ENCODE peak calls at places on chromosomes 6 and 20, in six cellular contexts. X is AG09319, B is A172, Q is caudate nucleus, K is BJ, G is T-helper 2 cell. V is an unnamed sample.

GRCh38 chr6:118263929-118264486 is 284.1 kb upstream of the PLN start:
- DNase-seq in G (no peak), Q (no peak), K (no peak), X (no peak), B (no peak), V (no peak)

GRCh38 chr6:45426251-45426650 is 48.5 kb upstream of the SUPT3H start:
- DNase-seq in G (no peak), Q (no peak), K (no peak), B (no peak), X (no peak), V (no peak)

GRCh38 chr6:87501809-87502572 is 29.2 kb downstream of the SLC35A1 start:
- DNase-seq in G (no peak), Q (no peak), B (no peak), X (no peak), K (no peak), V (no peak)

GRCh38 chr6:48743738-48744137 is 632.7 kb upstream of the PTCHD4 start:
- DNase-seq in X (no peak), Q (no peak), B (no peak), G (no peak), K (no peak), V (no peak)

GRCh38 chr6:4603291-4603690 is 172.9 kb upstream of the CDYL start:
- DNase-seq in Q (no peak), X (peak), G (no peak), K (no peak), B (peak), V (peak)

GRCh38 chr6:136343700-136344099 is 54.1 kb upstream of the BCLAF1 start:
- DNase-seq in G (no peak), Q (no peak), B (no peak), K (no peak), X (no peak), V (no peak)

GRCh38 chr6:73712536-73712935 is 16.5 kb downstream of the CD109 start:
- DNase-seq in G (no peak), B (no peak), Q (no peak), K (no peak), X (no peak), V (no peak)

GRCh38 chr20:9144643-9145042 is 75.8 kb downstream of the PLCB4 start:
- DNase-seq in K (no peak), X (no peak), Q (no peak), B (no peak), G (no peak), V (no peak)

GRCh38 chr20:18904624-18905023 is 91.0 kb downstream of the SCP2D1 start:
- DNase-seq in B (no peak), Q (no peak), G (no peak), K (no peak), X (no peak), V (no peak)

GRCh38 chr20:58006346-58007316 is 221.8 kb downstream of the ANKRD60 start:
- DNase-seq in G (no peak), K (no peak), Q (no peak), B (no peak), X (no peak), V (no peak)

GRCh38 chr6:71393471-71393870 is 104.9 kb downstream of the OGFRL1 start:
- DNase-seq in X (no peak), B (peak), G (no peak), Q (no peak), K (no peak), V (no peak)

GRCh38 chr6:33420493-33421343 is 853 bp downstream of the SYNGAP1 start:
- DNase-seq in X (no peak), G (no peak), Q (no peak), K (no peak), B (no peak), V (no peak)

V was measured in foreskin keratinocyte.